ENCODE peak calls at places on chromosome 1, in five cellular contexts. One of them, this sample, is unnamed.

GRCh38 chr1:178500091-178500770 is 3.5 kb upstream of the CLEC20A start:
- DNase-seq in cardiac fibroblast: no peak
- DNase-seq in AG10803: no peak
- DNase-seq in naive B cell: no peak
- DNase-seq in occipital lobe: no peak
- DNase-seq in this sample: no peak

GRCh38 chr1:46436844-46437243 is 42.7 kb downstream of the FAAH start:
- DNase-seq in cardiac fibroblast: no peak
- DNase-seq in AG10803: no peak
- DNase-seq in naive B cell: no peak
- DNase-seq in occipital lobe: no peak
- DNase-seq in this sample: no peak

GRCh38 chr1:24952413-24952841 is 22.4 kb upstream of the RUNX3 start:
- DNase-seq in cardiac fibroblast: no peak
- DNase-seq in AG10803: no peak
- DNase-seq in naive B cell: no peak
- DNase-seq in occipital lobe: no peak
- DNase-seq in this sample: no peak

GRCh38 chr1:230105754-230106625 is 39.0 kb downstream of the GALNT2 start:
- DNase-seq in cardiac fibroblast: peak
- DNase-seq in AG10803: peak
- DNase-seq in naive B cell: no peak
- DNase-seq in occipital lobe: no peak
- DNase-seq in this sample: no peak

GRCh38 chr1:20530261-20530660 is 22.1 kb upstream of the FAM43B start:
- DNase-seq in cardiac fibroblast: no peak
- DNase-seq in AG10803: no peak
- DNase-seq in naive B cell: no peak
- DNase-seq in occipital lobe: no peak
- DNase-seq in this sample: no peak

GRCh38 chr1:165527251-165527650 is 16.5 kb upstream of the LRRC52 start:
- DNase-seq in cardiac fibroblast: no peak
- DNase-seq in AG10803: no peak
- DNase-seq in naive B cell: no peak
- DNase-seq in occipital lobe: no peak
- DNase-seq in this sample: no peak

GRCh38 chr1:56586502-56586901 is 7.1 kb upstream of the PLPP3 start:
- DNase-seq in cardiac fibroblast: no peak
- DNase-seq in AG10803: no peak
- DNase-seq in naive B cell: no peak
- DNase-seq in occipital lobe: no peak
- DNase-seq in this sample: no peak

GRCh38 chr1:179510038-179510437 is 65.7 kb downstream of the NPHS2 start:
- DNase-seq in cardiac fibroblast: no peak
- DNase-seq in AG10803: no peak
- DNase-seq in naive B cell: peak
- DNase-seq in occipital lobe: no peak
- DNase-seq in this sample: no peak

GRCh38 chr1:176466514-176466913 is 3.5 kb downstream of the PAPPA2 start:
- DNase-seq in cardiac fibroblast: no peak
- DNase-seq in AG10803: no peak
- DNase-seq in naive B cell: no peak
- DNase-seq in occipital lobe: no peak
- DNase-seq in this sample: no peak

GRCh38 chr1:58310881-58311280 is 235.6 kb downstream of the OMA1 start:
- DNase-seq in cardiac fibroblast: no peak
- DNase-seq in AG10803: no peak
- DNase-seq in naive B cell: no peak
- DNase-seq in occipital lobe: no peak
- DNase-seq in this sample: no peak

GRCh38 chr1:209567788-209568187 is 15.7 kb upstream of the CAMK1G start:
- DNase-seq in cardiac fibroblast: peak
- DNase-seq in AG10803: peak
- DNase-seq in naive B cell: no peak
- DNase-seq in occipital lobe: no peak
- DNase-seq in this sample: no peak

GRCh38 chr1:84427520-84428188 is 29.4 kb downstream of the DNASE2B start:
- DNase-seq in cardiac fibroblast: peak
- DNase-seq in AG10803: no peak
- DNase-seq in naive B cell: no peak
- DNase-seq in occipital lobe: no peak
- DNase-seq in this sample: no peak

GRCh38 chr1:168266644-168267186 is 14.0 kb upstream of the TBX19 start:
- DNase-seq in cardiac fibroblast: peak
- DNase-seq in AG10803: no peak
- DNase-seq in naive B cell: no peak
- DNase-seq in occipital lobe: no peak
- DNase-seq in this sample: no peak

GRCh38 chr1:205344010-205344808 is 12.5 kb downstream of the KLHDC8A start:
- DNase-seq in cardiac fibroblast: no peak
- DNase-seq in AG10803: no peak
- DNase-seq in naive B cell: peak
- DNase-seq in occipital lobe: peak
- DNase-seq in this sample: peak

GRCh38 chr1:244176201-244176600 is 125.1 kb downstream of the ZBTB18 start:
- DNase-seq in cardiac fibroblast: no peak
- DNase-seq in AG10803: no peak
- DNase-seq in naive B cell: no peak
- DNase-seq in occipital lobe: no peak
- DNase-seq in this sample: no peak